ENCODE peak calls at places on chromosomes 2 and 18, in nine cellular contexts. Y is GM13976; Q is HAP-1; N is amygdala; V is midbrain; Z is EH; A is fibroblast of pulmonary artery; I is activated T-cell treated with anti-CD3 and anti-CD28 coated beads, Interleukin-2, amount 50 U/mL, for 72 hours; X is stimulated activated CD4-positive, alpha-beta T cell treated with anti-CD3 and anti-CD28 coated beads, Interleukin-1b, Interleukin-23, amount 100 ng/mL, for 24 hours. M is an unnamed sample.

GRCh38 chr2:9087151-9087681 is 83.7 kb upstream of the MBOAT2 start:
- DNase-seq in V (no peak), Z (peak), I (no peak), Q (no peak), A (no peak), Y (no peak), X (no peak), N (no peak), M (no peak)

GRCh38 chr2:222025891-222026271 is 272.9 kb downstream of the PAX3 start:
- DNase-seq in Y (no peak), V (no peak), I (no peak), Z (no peak), N (no peak), A (no peak), Q (peak), X (no peak), M (no peak)

GRCh38 chr2:23564618-23564967 is 179.6 kb downstream of the KLHL29 start:
- DNase-seq in Q (no peak), V (no peak), I (no peak), Z (peak), X (no peak), Y (no peak), A (no peak), N (no peak), M (peak)

GRCh38 chr2:102768892-102769291 is 7.1 kb downstream of the TMEM182 start:
- DNase-seq in V (no peak), N (no peak), X (no peak), Y (no peak), I (no peak), Z (no peak), A (no peak), Q (no peak), M (no peak)

GRCh38 chr2:17107131-17107530 is 411.1 kb downstream of the RAD51AP2 start:
- DNase-seq in V (no peak), N (no peak), Q (no peak), Z (no peak), I (no peak), X (no peak), Y (no peak), A (no peak), M (no peak)

GRCh38 chr2:240637901-240638175 is 12.6 kb downstream of the GPR35 start:
- DNase-seq in A (no peak), N (no peak), X (no peak), V (no peak), Y (no peak), Z (no peak), I (no peak), Q (no peak), M (no peak)

GRCh38 chr2:202773576-202773975 is 98.0 kb downstream of the ICA1L start:
- DNase-seq in Q (no peak), X (no peak), I (no peak), V (no peak), A (no peak), N (no peak), Z (no peak), Y (no peak), M (no peak)

GRCh38 chr18:57008001-57008686 is 138.7 kb upstream of the BOD1L2 start:
- DNase-seq in Y (no peak), V (no peak), Q (no peak), Z (no peak), X (no peak), A (no peak), N (no peak), I (no peak), M (no peak)

GRCh38 chr2:96549967-96550786 is 13.6 kb downstream of the ARID5A start:
- DNase-seq in Y (peak), N (no peak), I (no peak), Z (no peak), A (no peak), V (no peak), X (no peak), Q (no peak), M (no peak)

GRCh38 chr18:73752546-73752945 is 395.1 kb downstream of the FBXO15 start:
- DNase-seq in X (no peak), Z (peak), V (no peak), Q (no peak), N (no peak), I (no peak), A (peak), Y (no peak), M (peak)

GRCh38 chr18:11167778-11168177 is 18.4 kb upstream of the PIEZO2 start:
- DNase-seq in Y (no peak), Q (no peak), A (peak), I (no peak), V (no peak), Z (peak), X (no peak), N (no peak), M (peak)

GRCh38 chr2:207320381-207321159 is 154.8 kb upstream of the KLF7 start:
- DNase-seq in V (no peak), X (no peak), N (no peak), I (no peak), Q (no peak), Z (no peak), A (no peak), Y (no peak), M (peak)

GRCh38 chr2:239935789-239936758 is 89.1 kb downstream of the NDUFA10 start:
- DNase-seq in N (no peak), Z (no peak), A (no peak), V (no peak), X (no peak), Y (no peak), Q (no peak), I (no peak), M (no peak)

GRCh38 chr2:67459761-67460160 is 62.6 kb downstream of the ETAA1 start:
- DNase-seq in I (no peak), A (no peak), Z (no peak), V (no peak), X (no peak), N (no peak), Q (no peak), Y (no peak), M (no peak)

GRCh38 chr2:196344397-196344796 is 173.0 kb upstream of the STK17B start:
- DNase-seq in Z (no peak), X (no peak), Y (no peak), Q (no peak), I (no peak), V (no peak), A (no peak), N (no peak), M (no peak)

GRCh38 chr2:102226612-102227351 is 40.0 kb downstream of the IL1RL2 start:
- DNase-seq in A (peak), I (no peak), X (no peak), Q (no peak), N (no peak), V (peak), Y (no peak), Z (peak), M (peak)

GRCh38 chr2:99771691-99772333 is 282.0 kb upstream of the REV1 start:
- DNase-seq in Y (no peak), V (peak), X (no peak), N (no peak), Z (no peak), I (no peak), A (no peak), Q (no peak), M (no peak)